ENCODE peak calls at places on chromosomes 16 and 17, in ten cellular contexts. Z is CD4-positive, alpha-beta T cell; L is stimulated activated CD4-positive, alpha-beta T cell treated with anti-CD3 and anti-CD28 coated beads, Interleukin-1b, Interleukin-23, amount 100 ng/mL, for 24 hours; R is skeletal muscle cell; H is stimulated activated CD8-positive, alpha-beta memory T cell treated with anti-CD3 and anti-CD28 coated beads, Interleukin-4, amount 100 ng/mL, for 24 hours; J is activated naive CD4-positive, alpha-beta T cell treated with anti-CD3 and anti-CD28 coated beads, Interleukin-2, amount 10 ng/mL, durations not matched to agents 7 days and 5 days; A is iris pigment epithelial cell; K is occipital lobe; C is left ventricle myocardium superior; N is aorta. E is an unnamed sample.
A peak's percentile ranks its signal among the peaks of the same experiment; 100 is the strongest.

GRCh38 chr17:77303620-77304019 is 162.9 kb downstream of the SEC14L1 start:
- DNase-seq in Z (no peak), L (no peak), R (no peak), H (no peak), J (no peak), A (no peak), K (no peak), C (no peak), N (no peak), E (no peak)

GRCh38 chr17:48571826-48572417 is 6.2 kb downstream of the HOXB4 start:
- DNase-seq in Z (no peak), L (no peak), R (no peak), H (no peak), J (no peak), A (no peak), K (no peak), C (no peak), N (no peak), E (no peak)

GRCh38 chr17:37106049-37106448 is 157.3 kb downstream of the AATF start:
- DNase-seq in Z (no peak), L (no peak), R (no peak), H (no peak), J (no peak), A (no peak), K (no peak), C (no peak), N (no peak), E (no peak)

GRCh38 chr16:24367186-24367585 is 111.1 kb downstream of the CACNG3 start:
- DNase-seq in Z (no peak), L (no peak), R (no peak), H (no peak), J (no peak), A (no peak), K (no peak), C (no peak), N (no peak), E (no peak)

GRCh38 chr17:77210331-77210730 is 69.6 kb downstream of the SEC14L1 start:
- DNase-seq in Z (no peak), L (no peak), R (no peak), H (no peak), J (no peak), A (no peak), K (no peak), C (no peak), N (no peak), E (no peak)

GRCh38 chr16:82782715-82783251 is 156.0 kb downstream of the CDH13 start:
- DNase-seq in Z (no peak), L (no peak), R (no peak), H (no peak), J (no peak), A (no peak), K (no peak), C (peak; percentile 56), N (no peak), E (no peak)

GRCh38 chr17:43658890-43659289 is 2.8 kb downstream of the MEOX1 start:
- DNase-seq in Z (no peak), L (no peak), R (no peak), H (no peak), J (no peak), A (no peak), K (no peak), C (no peak), N (no peak), E (no peak)

GRCh38 chr16:14308357-14308723 is 237.2 kb downstream of the MRTFB start:
- DNase-seq in Z (no peak), L (no peak), R (no peak), H (no peak), J (no peak), A (no peak), K (no peak), C (no peak), N (no peak), E (no peak)

GRCh38 chr17:81511800-81512559 is 619 bp downstream of the ACTG1 start:
- DNase-seq in Z (no peak), L (no peak), R (no peak), H (no peak), J (peak; percentile 56), A (peak; percentile 52), K (no peak), C (peak; percentile 59), N (no peak), E (no peak)

GRCh38 chr17:9403207-9403606 is 172.4 kb downstream of the STX8 start:
- DNase-seq in Z (no peak), L (no peak), R (no peak), H (no peak), J (no peak), A (no peak), K (no peak), C (no peak), N (no peak), E (no peak)

GRCh38 chr17:67105213-67105612 is 60.9 kb downstream of the CACNG1 start:
- DNase-seq in Z (no peak), L (no peak), R (no peak), H (no peak), J (no peak), A (peak; percentile 94), K (no peak), C (no peak), N (no peak), E (no peak)

GRCh38 chr16:74936902-74937560 is 47.9 kb downstream of the WDR59 start:
- DNase-seq in Z (no peak), L (no peak), R (peak; percentile 78), H (no peak), J (no peak), A (peak; percentile 93), K (no peak), C (no peak), N (no peak), E (no peak)

GRCh38 chr16:12898556-12898955 is 2.8 kb upstream of the SHISA9 start:
- DNase-seq in Z (no peak), L (no peak), R (no peak), H (no peak), J (no peak), A (no peak), K (no peak), C (no peak), N (no peak), E (no peak)

GRCh38 chr16:1984347-1985225 is 593 bp downstream of the GFER start:
- DNase-seq in Z (no peak), L (no peak), R (no peak), H (no peak), J (no peak), A (peak; percentile 39), K (no peak), C (peak; percentile 53), N (no peak), E (no peak)